ENCODE peak calls at places on chromosomes 13 and 19, in nine cellular contexts. A is thoracic aorta; U is A549; P is aorta; F is fibroblast of lung; J is CD8-positive, alpha-beta T cell; K is breast epithelium; H is adipocyte; C is psoas muscle. Q is an unnamed sample.

GRCh38 chr13:70541451-70541850 is 433.2 kb upstream of the KLHL1 start:
- DNase-seq in P (no peak), U (no peak), K (no peak), J (no peak), A (no peak), H (no peak), F (no peak), C (no peak), Q (no peak)

GRCh38 chr19:9865732-9866627 is 30.9 kb downstream of the PIN1 start:
- DNase-seq in A (no peak), H (no peak), K (no peak), F (no peak), J (no peak), P (no peak), C (no peak), U (no peak), Q (peak; percentile 61)

GRCh38 chr19:53621885-53622710 is 9.7 kb upstream of the DPRX start:
- DNase-seq in A (no peak), H (peak; percentile 3), J (no peak), U (peak; percentile 66), C (no peak), K (peak; percentile 31), F (no peak), P (no peak), Q (no peak)

GRCh38 chr13:40589285-40590109 is 76.9 kb downstream of the FOXO1 start:
- DNase-seq in C (peak; percentile 62), P (peak; percentile 55), F (peak; percentile 77), A (no peak), U (peak; percentile 11), H (no peak), K (no peak), J (no peak), Q (no peak)

GRCh38 chr13:24834902-24835510 is 71.0 kb downstream of the RNF17 start:
- DNase-seq in F (no peak), K (no peak), U (no peak), A (no peak), C (no peak), H (no peak), J (no peak), P (no peak), Q (no peak)

GRCh38 chr13:98796798-98797197 is 44.3 kb upstream of the SLC15A1 start:
- DNase-seq in H (no peak), U (no peak), A (no peak), P (no peak), C (no peak), K (no peak), F (no peak), J (no peak), Q (no peak)

GRCh38 chr13:62046512-62046911 is 630.9 kb upstream of the PCDH20 start:
- DNase-seq in P (no peak), A (no peak), U (no peak), J (no peak), F (no peak), K (no peak), C (peak; percentile 47), H (no peak), Q (no peak)

GRCh38 chr19:5005096-5005495 is 36.2 kb downstream of the KDM4B start:
- DNase-seq in U (no peak), J (no peak), P (no peak), C (no peak), F (no peak), H (no peak), A (no peak), K (no peak), Q (no peak)

GRCh38 chr19:29841209-29841558 is 29.4 kb downstream of the CCNE1 start:
- DNase-seq in F (no peak), K (no peak), H (no peak), U (peak; percentile 44), J (no peak), P (no peak), C (peak; percentile 41), A (no peak), Q (no peak)

GRCh38 chr19:15293751-15294505 is 38.4 kb downstream of the BRD4 start:
- DNase-seq in C (no peak), A (no peak), H (peak; percentile 80), K (no peak), F (no peak), U (no peak), P (no peak), J (no peak), Q (no peak)
- H3K4me1 ChIP-seq in C (peaks cover 99% of the 10 kb centered on the region), A (peaks cover 76% of the 10 kb centered on the region), H (peaks cover 68% of the 10 kb centered on the region), K (peaks cover 26% of the 10 kb centered on the region), F (peaks cover 48% of the 10 kb centered on the region), U (peaks cover 85% of the 10 kb centered on the region), P (peaks cover 17% of the 10 kb centered on the region), J (peaks cover 93% of the 10 kb centered on the region), Q (peaks cover 41% of the 10 kb centered on the region)

GRCh38 chr19:17752865-17753639 is 1.8 kb downstream of the FCHO1 start:
- DNase-seq in K (no peak), P (no peak), J (no peak), H (no peak), C (no peak), U (no peak), A (no peak), F (no peak), Q (no peak)
- H3K4me1 ChIP-seq in K (no peaks in the 10 kb centered on the region), P (no peaks in the 10 kb centered on the region), J (peaks cover 65% of the 10 kb centered on the region), H (no peaks in the 10 kb centered on the region), C (no peaks in the 10 kb centered on the region), U (peaks cover 39% of the 10 kb centered on the region), A (no peaks in the 10 kb centered on the region), F (no peaks in the 10 kb centered on the region), Q (no peaks in the 10 kb centered on the region)

GRCh38 chr19:47133021-47133471 is 2.4 kb downstream of the SAE1 start:
- DNase-seq in H (no peak), J (no peak), C (no peak), K (no peak), P (no peak), A (no peak), U (no peak), F (no peak), Q (no peak)

GRCh38 chr19:47130589-47131168 is at the start of gene SAE1:
- DNase-seq in H (peak; percentile 99), J (peak; percentile 92), A (peak; percentile 89), K (peak; percentile 89), P (peak; percentile 96), C (peak; percentile 97), U (peak; percentile 100), F (peak; percentile 96), Q (peak; percentile 99)

GRCh38 chr19:47132522-47132852 is 1.9 kb downstream of the SAE1 start:
- DNase-seq in A (no peak), F (no peak), J (no peak), C (no peak), H (no peak), P (no peak), U (no peak), K (no peak), Q (no peak)

GRCh38 chr19:47135156-47135555 is 4.5 kb downstream of the SAE1 start:
- DNase-seq in F (no peak), A (no peak), J (no peak), H (no peak), U (no peak), P (no peak), K (no peak), C (no peak), Q (no peak)

DNA sequence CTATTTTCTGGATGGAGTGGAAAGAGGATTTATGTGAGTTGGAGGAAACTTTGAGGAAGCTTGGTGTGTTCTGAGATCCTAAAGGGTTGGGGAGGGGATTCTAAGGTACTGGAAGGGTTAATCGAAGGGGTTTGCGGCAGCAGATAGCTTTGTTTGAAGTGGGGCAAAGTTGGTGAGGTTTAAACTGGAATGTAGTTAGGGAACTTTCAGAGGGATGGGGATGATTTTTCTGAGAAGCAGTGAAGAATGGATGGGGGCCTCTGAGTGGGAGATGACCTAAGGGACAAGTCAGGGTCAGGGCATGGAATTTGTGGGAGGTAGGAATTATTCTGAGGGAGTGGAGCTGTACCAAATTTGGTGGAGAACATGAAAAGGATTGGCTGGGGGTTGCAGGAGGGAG is 3.9 kb downstream of the SAE1 start:
- DNase-seq in H (no peak), J (no peak), U (no peak), K (no peak), F (no peak), P (no peak), A (no peak), C (no peak), Q (no peak)
- H3K4me1 ChIP-seq in H (peaks cover 18% of the 10 kb centered on the region), J (peaks cover 37% of the 10 kb centered on the region), U (peaks cover 40% of the 10 kb centered on the region), K (peaks cover 3% of the 10 kb centered on the region), F (peaks cover 12% of the 10 kb centered on the region), P (peaks cover 4% of the 10 kb centered on the region), A (peaks cover 6% of the 10 kb centered on the region), C (no peaks in the 10 kb centered on the region), Q (peaks cover 28% of the 10 kb centered on the region)

GRCh38 chr13:51912091-51912490 is 50.3 kb downstream of the CCDC70 start:
- DNase-seq in U (no peak), A (no peak), C (no peak), J (no peak), K (peak; percentile 28), P (no peak), F (peak; percentile 18), H (no peak), Q (peak; percentile 23)
- H3K4me1 ChIP-seq in U (no peaks in the 10 kb centered on the region), A (no peaks in the 10 kb centered on the region), C (no peaks in the 10 kb centered on the region), J (no peaks in the 10 kb centered on the region), K (no peaks in the 10 kb centered on the region), P (no peaks in the 10 kb centered on the region), F (no peaks in the 10 kb centered on the region), H (no peaks in the 10 kb centered on the region), Q (no peaks in the 10 kb centered on the region)

GRCh38 chr19:2610637-2611482 is 91.6 kb downstream of the GNG7 start:
- DNase-seq in J (peak; percentile 73), H (peak; percentile 98), F (peak; percentile 96), P (peak; percentile 96), K (peak; percentile 89), U (peak; percentile 85), C (peak; percentile 96), A (peak; percentile 85), Q (peak; percentile 85)
- H3K4me1 ChIP-seq in J (peaks cover 30% of the 10 kb centered on the region), H (peaks cover 9% of the 10 kb centered on the region), F (no peaks in the 10 kb centered on the region), P (no peaks in the 10 kb centered on the region), K (peaks cover 3% of the 10 kb centered on the region), U (peaks cover 15% of the 10 kb centered on the region), C (no peaks in the 10 kb centered on the region), A (peaks cover 3% of the 10 kb centered on the region), Q (peaks cover 2% of the 10 kb centered on the region)

GRCh38 chr19:3695124-3695733 is 5.0 kb downstream of the PIP5K1C start:
- DNase-seq in K (no peak), H (no peak), F (no peak), U (no peak), J (no peak), C (no peak), P (peak; percentile 41), A (no peak), Q (no peak)

GRCh38 chr19:3694361-3695123 is 5.7 kb downstream of the PIP5K1C start:
- DNase-seq in K (no peak), J (no peak), C (no peak), F (no peak), H (no peak), P (peak; percentile 43), U (no peak), A (no peak), Q (no peak)

GRCh38 chr19:3697094-3697493 is 3.2 kb downstream of the PIP5K1C start:
- DNase-seq in K (no peak), A (no peak), F (no peak), H (no peak), J (no peak), C (no peak), P (peak; percentile 47), U (no peak), Q (no peak)

GRCh38 chr19:3696660-3696995 is 3.6 kb downstream of the PIP5K1C start:
- DNase-seq in J (no peak), U (no peak), K (no peak), C (no peak), P (peak; percentile 37), A (no peak), H (no peak), F (no peak), Q (no peak)

GRCh38 chr19:3695986-3696659 is 4.1 kb downstream of the PIP5K1C start:
- DNase-seq in C (no peak), U (no peak), H (no peak), K (no peak), F (no peak), J (no peak), P (no peak), A (no peak), Q (no peak)
- H3K4me1 ChIP-seq in C (peaks cover 10% of the 10 kb centered on the region), U (peaks cover 4% of the 10 kb centered on the region), H (peaks cover 9% of the 10 kb centered on the region), K (peaks cover 5% of the 10 kb centered on the region), F (peaks cover 3% of the 10 kb centered on the region), J (peaks cover 19% of the 10 kb centered on the region), P (no peaks in the 10 kb centered on the region), A (peaks cover 22% of the 10 kb centered on the region), Q (peaks cover 3% of the 10 kb centered on the region)

Q was measured in HAP-1.